ENCODE peak calls at places on chromosome X, in six cellular contexts. S is breast epithelium; O is mammary epithelial cell; H is cardiac fibroblast; K is neural progenitor cell; T is CD8-positive, alpha-beta T cell. J is an unnamed sample.

GRCh38 chrX:1502241-1502640 is 34.7 kb downstream of the P2RY8 start:
- DNase-seq in H (no peak), O (no peak), K (no peak), S (no peak), T (no peak), J (no peak)

GRCh38 chrX:83509246-83509801 is 1.2 kb downstream of the POU3F4 start:
- DNase-seq in T (no peak), K (peak; percentile 39), S (no peak), O (no peak), H (no peak), J (no peak)

GRCh38 chrX:110396777-110397176 is 38.1 kb downstream of the RTL9 start:
- DNase-seq in K (no peak), S (no peak), T (no peak), H (no peak), O (no peak), J (no peak)

GRCh38 chrX:41386222-41386990 is 52.4 kb downstream of the DDX3X start:
- DNase-seq in S (no peak), H (peak; percentile 19), T (no peak), O (no peak), K (no peak), J (peak; percentile 23)

GRCh38 chrX:135095715-135096114 is 24.6 kb downstream of the ETDB start:
- DNase-seq in K (no peak), O (no peak), H (no peak), S (no peak), T (no peak), J (no peak)

GRCh38 chrX:7252013-7252610 is 104.2 kb upstream of the PUDP start:
- DNase-seq in O (peak; percentile 57), H (no peak), S (peak; percentile 61), T (no peak), K (no peak), J (no peak)

GRCh38 chrX:19389217-19389616 is 45.5 kb downstream of the PDHA1 start:
- DNase-seq in K (no peak), T (no peak), S (no peak), H (no peak), O (peak; percentile 2), J (no peak)

GRCh38 chrX:146278381-146278780 is 460.8 kb downstream of the SLITRK2 start:
- DNase-seq in K (peak; percentile 34), T (no peak), H (no peak), S (no peak), O (no peak), J (no peak)

GRCh38 chrX:154401045-154401799 is 3.0 kb downstream of the RPL10 start:
- DNase-seq in K (no peak), T (no peak), S (no peak), O (no peak), H (peak; percentile 49), J (no peak)

GRCh38 chrX:41022579-41022978 is 62.7 kb upstream of the USP9X start:
- DNase-seq in K (no peak), S (no peak), O (peak; percentile 85), H (no peak), T (no peak), J (peak; percentile 46)

GRCh38 chrX:14389682-14390081 is 139.7 kb upstream of the GLRA2 start:
- DNase-seq in T (no peak), H (no peak), K (no peak), O (no peak), S (no peak), J (no peak)

DNA sequence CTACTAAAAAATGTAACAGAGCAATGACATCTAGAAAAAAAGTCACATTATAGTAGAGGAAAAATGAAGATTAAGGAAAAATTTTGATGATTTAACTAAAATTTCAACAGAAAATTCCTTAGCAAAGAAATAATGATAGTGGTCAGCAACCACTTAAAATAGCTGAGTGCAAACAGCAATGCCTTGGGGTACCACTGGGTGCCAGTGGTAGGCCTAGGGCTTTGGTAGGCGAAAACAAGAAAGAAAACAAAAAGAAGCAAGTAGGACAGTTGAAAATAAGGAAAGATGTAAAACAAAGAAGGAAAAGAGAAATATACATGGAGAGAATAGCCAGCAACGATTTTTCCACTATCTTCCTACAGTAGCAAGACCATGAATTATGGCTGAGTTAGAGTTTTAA is 313.5 kb upstream of the IRS4 start:
- DNase-seq in H (no peak), S (no peak), T (no peak), K (peak; percentile 38), O (no peak), J (peak; percentile 0)
- TF ChIP-seq CTCF in H (peak; percentile 15), S (no peak), T (no peak), K (peak; percentile 60), O (peak; percentile 65), J (peak; percentile 18)

GRCh38 chrX:119943185-119943988 is at the start of gene NKAP:
- DNase-seq in H (peak; percentile 96), T (peak; percentile 73), K (peak; percentile 86), O (peak; percentile 87), S (peak; percentile 71), J (peak; percentile 96)

GRCh38 chrX:119942831-119943184 is 743 bp downstream of the NKAP start:
- DNase-seq in S (no peak), O (no peak), H (no peak), T (no peak), K (no peak), J (no peak)

GRCh38 chrX:119945481-119945880 is 1.9 kb upstream of the NKAP start:
- DNase-seq in S (no peak), H (no peak), T (no peak), O (no peak), K (peak; percentile 13), J (no peak)

GRCh38 chrX:119942173-119942819 is 1.3 kb downstream of the NKAP start:
- DNase-seq in H (no peak), O (no peak), K (no peak), S (no peak), T (no peak), J (no peak)

GRCh38 chrX:119941336-119941735 is 2.2 kb downstream of the NKAP start:
- DNase-seq in T (no peak), K (no peak), H (no peak), O (no peak), S (no peak), J (no peak)
- H3K4me3 ChIP-seq in T (no peak overlapping the region), K (no peak overlapping the region), H (no peak overlapping the region), O (no peak overlapping the region), S (no peak overlapping the region), J (no peak overlapping the region)

GRCh38 chrX:9717376-9717775 is 48.3 kb downstream of the GPR143 start:
- DNase-seq in T (no peak), K (no peak), S (no peak), H (no peak), O (no peak), J (no peak)
- TF ChIP-seq CTCF in T (no peak), K (no peak), S (no peak), H (no peak), O (no peak), J (no peak)

DNA sequence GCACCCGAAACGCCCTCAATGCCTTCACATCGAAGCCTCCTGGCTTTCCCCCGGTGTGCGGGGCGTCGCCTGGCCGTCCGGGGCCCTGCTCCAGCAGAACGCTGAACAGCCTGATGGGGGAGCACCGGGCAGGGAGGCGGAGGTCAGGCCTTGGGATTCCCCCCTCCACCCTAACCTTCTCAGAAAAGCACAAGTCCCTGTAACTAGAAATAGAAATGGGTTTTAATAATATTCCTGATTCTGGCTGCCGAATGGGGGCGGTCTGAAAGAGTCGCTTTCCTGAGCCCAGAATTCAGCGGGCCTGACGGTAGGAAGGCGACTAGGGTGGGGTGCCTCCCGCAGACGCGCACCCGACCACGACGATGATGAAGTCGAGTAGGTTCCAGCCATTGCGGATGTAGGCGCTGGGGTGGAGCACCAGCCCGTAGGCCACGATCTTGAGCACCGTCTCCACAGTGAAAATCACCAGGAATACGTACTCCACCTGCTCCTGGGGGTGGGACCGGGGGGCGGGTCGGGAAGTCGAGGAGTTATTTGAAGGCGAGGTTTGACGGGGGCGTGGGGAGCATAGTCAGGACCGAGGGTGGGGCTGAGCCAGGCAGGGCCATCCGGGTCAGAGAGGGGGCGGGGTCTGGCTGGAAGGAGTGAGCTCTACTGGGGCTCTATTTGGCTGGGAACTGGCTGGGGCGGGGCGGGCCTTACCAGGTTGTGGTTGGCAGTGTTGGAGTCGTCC is 2.5 kb downstream of the CACNA1F start:
- DNase-seq in H (no peak), S (peak; percentile 79), T (peak; percentile 48), O (no peak), K (peak; percentile 72), J (no peak)
- H3K4me3 ChIP-seq in H (peak overlapping the region; percentile 4), S (peak overlapping the region; percentile 39), T (peak overlapping the region; percentile 48), O (no peak overlapping the region), K (peak overlapping the region; percentile 43), J (no peak overlapping the region)

GRCh38 chrX:88136328-88136727 is 610.7 kb upstream of the CPXCR1 start:
- DNase-seq in S (no peak), K (no peak), T (no peak), H (no peak), O (no peak), J (no peak)

GRCh38 chrX:88135735-88136134 is 611.3 kb upstream of the CPXCR1 start:
- DNase-seq in T (no peak), H (no peak), K (no peak), S (no peak), O (no peak), J (peak; percentile 1)
- TF ChIP-seq CTCF in T (no peak), H (no peak), K (peak; percentile 65), S (no peak), O (peak; percentile 20), J (no peak)

DNA sequence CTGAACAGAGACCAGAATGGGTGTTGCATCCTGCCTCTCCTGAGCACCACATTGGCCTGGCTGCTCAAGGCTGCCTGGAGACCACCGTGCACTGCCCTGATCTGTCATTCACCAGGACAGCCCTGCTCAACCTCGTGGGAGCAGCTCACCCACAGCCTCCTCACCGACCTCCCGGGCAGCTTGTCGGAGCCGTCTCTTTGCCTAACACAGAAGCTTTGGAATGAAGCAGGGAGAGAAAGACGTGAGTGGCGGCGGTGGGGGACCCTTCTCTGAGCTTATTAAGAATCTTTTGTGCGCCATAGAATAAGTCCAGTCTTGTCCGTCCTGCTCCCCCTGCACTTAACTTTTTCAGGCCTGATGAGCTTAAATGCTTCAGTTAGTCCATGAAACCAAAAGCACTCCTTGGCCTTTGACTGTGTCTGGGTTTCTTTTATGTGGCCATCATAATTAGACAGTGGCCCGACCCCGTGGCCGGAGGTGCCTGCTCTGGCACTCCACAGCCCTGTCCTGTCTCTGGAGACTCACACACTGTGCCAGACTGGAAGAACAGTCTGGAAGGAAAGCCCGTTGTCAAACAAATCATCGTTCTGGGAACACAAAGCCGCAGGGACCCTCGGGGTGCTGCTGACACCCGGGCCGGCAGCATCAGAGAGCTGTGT is 192.8 kb downstream of the BCOR start:
- DNase-seq in K (no peak), S (no peak), H (no peak), T (no peak), O (no peak), J (no peak)
- H3K4me3 ChIP-seq in K (no peak overlapping the region), S (no peak overlapping the region), H (no peak overlapping the region), T (no peak overlapping the region), O (no peak overlapping the region), J (no peak overlapping the region)